ENCODE peak calls at places on chromosomes 2 and 18, in five cellular contexts. J, W, C, T and O are unnamed samples.

GRCh38 chr2:187989925-187990623 is 301.6 kb upstream of the GULP1 start:
- DNase-seq in C (no peak), W (no peak), T (no peak), J (peak; percentile 10), O (no peak)

GRCh38 chr2:196718394-196718793 is 78.9 kb downstream of the CCDC150 start:
- DNase-seq in J (no peak), W (no peak), T (no peak), C (no peak), O (no peak)

GRCh38 chr2:113962692-113963480 is 73.0 kb downstream of the ACTR3 start:
- DNase-seq in T (no peak), W (no peak), C (no peak), J (peak; percentile 35), O (no peak)

GRCh38 chr2:163375070-163375469 is 360.7 kb downstream of the FIGN start:
- DNase-seq in J (no peak), C (no peak), T (no peak), W (no peak), O (no peak)

GRCh38 chr2:151040036-151040435 is 221.6 kb downstream of the RBM43 start:
- DNase-seq in T (no peak), W (no peak), C (no peak), J (peak; percentile 30), O (no peak)

GRCh38 chr2:157627594-157628281 is 926 bp downstream of the ACVR1C start:
- DNase-seq in J (no peak), T (peak; percentile 85), C (no peak), W (peak; percentile 11), O (peak; percentile 82)

GRCh38 chr2:103809946-103810345 is 1044.0 kb upstream of the POU3F3 start:
- DNase-seq in W (no peak), C (no peak), T (no peak), J (peak; percentile 7), O (no peak)

GRCh38 chr18:76672627-76673026 is 149.7 kb upstream of the ZNF236 start:
- DNase-seq in W (no peak), T (no peak), J (no peak), C (no peak), O (no peak)

GRCh38 chr2:114063346-114063745 is 173.5 kb downstream of the ACTR3 start:
- DNase-seq in J (no peak), W (no peak), C (no peak), T (no peak), O (no peak)

GRCh38 chr2:106628377-106628776 is 141.2 kb downstream of the CD8B2 start:
- DNase-seq in W (no peak), C (no peak), J (no peak), T (no peak), O (no peak)

GRCh38 chr18:59520569-59520968 is 161.5 kb upstream of the LMAN1 start:
- DNase-seq in T (no peak), J (no peak), W (no peak), C (no peak), O (no peak)

GRCh38 chr18:59516356-59517155 is 157.5 kb upstream of the LMAN1 start:
- DNase-seq in T (no peak), W (no peak), J (peak; percentile 41), C (peak; percentile 44), O (peak; percentile 16)

GRCh38 chr18:59518705-59519104 is 159.6 kb upstream of the LMAN1 start:
- DNase-seq in C (no peak), T (no peak), W (no peak), J (no peak), O (no peak)

GRCh38 chr18:59515147-59515546 is 156.1 kb upstream of the LMAN1 start:
- DNase-seq in W (no peak), C (no peak), T (no peak), J (no peak), O (no peak)

GRCh38 chr18:59517446-59518171 is 158.5 kb upstream of the LMAN1 start:
- DNase-seq in J (peak; percentile 3), T (no peak), C (no peak), W (no peak), O (no peak)
- H3K27ac ChIP-seq in J (no peak overlapping the region), T (no peak overlapping the region), C (no peak overlapping the region), W (no peak overlapping the region), O (no peak overlapping the region)

GRCh38 chr2:109695290-109695689 is 81.1 kb downstream of the SOWAHC start:
- DNase-seq in C (no peak), W (no peak), J (no peak), T (no peak), O (no peak)
- H3K27ac ChIP-seq in C (no peak overlapping the region), W (no peak overlapping the region), J (no peak overlapping the region), T (no peak overlapping the region), O (peak overlapping the region; percentile 95)

GRCh38 chr2:206820755-206821154 is 55.3 kb downstream of the FASTKD2 start:
- DNase-seq in W (no peak), T (no peak), J (no peak), C (no peak), O (no peak)

GRCh38 chr2:206824219-206824618 is 58.8 kb downstream of the FASTKD2 start:
- DNase-seq in C (no peak), J (no peak), W (no peak), T (no peak), O (no peak)

GRCh38 chr2:206824993-206825392 is 59.6 kb downstream of the FASTKD2 start:
- DNase-seq in J (no peak), T (no peak), W (no peak), C (no peak), O (no peak)

DNA sequence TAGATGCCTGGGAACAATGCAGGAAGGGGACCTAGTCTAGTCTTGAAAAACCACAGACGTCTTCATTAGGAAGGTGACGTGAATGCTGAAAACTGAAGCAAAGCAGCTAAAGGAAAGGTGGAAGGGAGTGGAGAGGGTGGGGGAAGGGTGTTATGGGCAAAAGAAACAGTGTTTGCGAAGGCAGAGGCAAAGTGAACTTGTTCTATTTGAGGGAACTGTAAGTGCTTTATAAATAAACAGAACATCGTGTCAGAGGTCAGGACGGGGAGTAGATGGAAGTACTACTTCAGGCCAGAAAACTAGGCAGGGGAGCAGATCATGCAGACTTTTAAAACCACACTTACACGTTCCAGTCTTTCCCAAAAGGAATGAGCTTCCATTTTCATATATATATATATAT is 57.8 kb downstream of the FASTKD2 start:
- DNase-seq in J (no peak), C (no peak), W (no peak), T (no peak), O (no peak)
- H3K27ac ChIP-seq in J (no peak overlapping the region), C (no peak overlapping the region), W (no peak overlapping the region), T (no peak overlapping the region), O (no peak overlapping the region)

GRCh38 chr2:172484253-172484652 is 56.9 kb downstream of the ITGA6 start:
- DNase-seq in T (no peak), W (no peak), C (no peak), J (no peak), O (no peak)
- H3K27ac ChIP-seq in T (no peak overlapping the region), W (no peak overlapping the region), C (no peak overlapping the region), J (no peak overlapping the region), O (no peak overlapping the region)

GRCh38 chr2:165112789-165113188 is 91.1 kb downstream of the SCN3A start:
- DNase-seq in T (no peak), J (no peak), W (no peak), C (no peak), O (no peak)
- H3K27ac ChIP-seq in T (no peak overlapping the region), J (no peak overlapping the region), W (no peak overlapping the region), C (no peak overlapping the region), O (no peak overlapping the region)

GRCh38 chr2:230128943-230129342 is 60.2 kb upstream of the SLC16A14 start:
- DNase-seq in C (no peak), T (peak; percentile 36), J (no peak), W (no peak), O (peak; percentile 19)
- H3K27ac ChIP-seq in C (no peak overlapping the region), T (peak overlapping the region; percentile 58), J (no peak overlapping the region), W (no peak overlapping the region), O (peak overlapping the region; percentile 32)